ENCODE peak calls at places on chromosomes 7 and 10, in four cellular contexts. W is suprapubic skin, T is HepG2, B is tibial artery. Y is an unnamed sample.
A peak's percentile ranks its signal among the peaks of the same experiment; 100 is the strongest.

GRCh38 chr10:21517134-21517982 is 8.1 kb downstream of the SKIDA1 start:
- DNase-seq in W (no peak), T (no peak), B (peak; percentile 69), Y (no peak)

GRCh38 chr10:44742169-44742732 is 168.9 kb upstream of the TMEM72 start:
- DNase-seq in W (no peak), T (no peak), B (no peak), Y (no peak)

GRCh38 chr7:22872087-22872807 is 49.6 kb upstream of the TOMM7 start:
- DNase-seq in W (no peak), T (no peak), B (no peak), Y (no peak)

GRCh38 chr7:17709127-17709526 is 231.2 kb downstream of the SNX13 start:
- DNase-seq in W (no peak), T (no peak), B (no peak), Y (no peak)

GRCh38 chr10:101303087-101303753 is 50.7 kb upstream of the BTRC start:
- DNase-seq in W (no peak), T (no peak), B (no peak), Y (no peak)

GRCh38 chr10:124018886-124019525 is 74.4 kb downstream of the CHST15 start:
- DNase-seq in W (no peak), T (no peak), B (no peak), Y (no peak)

GRCh38 chr7:16926283-16926682 is 44.5 kb upstream of the AGR3 start:
- DNase-seq in W (no peak), T (peak; percentile 28), B (no peak), Y (peak; percentile 53)

GRCh38 chr10:121597504-121598241 is 571 bp downstream of the FGFR2 start:
- DNase-seq in W (no peak), T (no peak), B (peak; percentile 72), Y (no peak)

GRCh38 chr10:114631678-114632417 is 26.2 kb downstream of the ABLIM1 start:
- DNase-seq in W (no peak), T (peak; percentile 76), B (no peak), Y (no peak)

GRCh38 chr7:36287371-36288241 is 102.1 kb upstream of the ANLN start:
- DNase-seq in W (no peak), T (peak; percentile 91), B (no peak), Y (no peak)

GRCh38 chr7:36286688-36287087 is 103.0 kb upstream of the ANLN start:
- DNase-seq in W (no peak), T (no peak), B (no peak), Y (no peak)

GRCh38 chr7:36288501-36288900 is 101.2 kb upstream of the ANLN start:
- DNase-seq in W (no peak), T (no peak), B (no peak), Y (no peak)

GRCh38 chr7:36291387-36292316 is 98.0 kb upstream of the ANLN start:
- DNase-seq in W (peak; percentile 90), T (peak; percentile 81), B (peak; percentile 91), Y (peak; percentile 75)

GRCh38 chr7:36289833-36290661 is 99.6 kb upstream of the ANLN start:
- DNase-seq in W (no peak), T (peak; percentile 99), B (no peak), Y (no peak)
- H3K27ac ChIP-seq in W (no peak overlapping the region), T (peak overlapping the region; percentile 91), B (peak overlapping the region; percentile 80), Y (no peak overlapping the region)

DNA sequence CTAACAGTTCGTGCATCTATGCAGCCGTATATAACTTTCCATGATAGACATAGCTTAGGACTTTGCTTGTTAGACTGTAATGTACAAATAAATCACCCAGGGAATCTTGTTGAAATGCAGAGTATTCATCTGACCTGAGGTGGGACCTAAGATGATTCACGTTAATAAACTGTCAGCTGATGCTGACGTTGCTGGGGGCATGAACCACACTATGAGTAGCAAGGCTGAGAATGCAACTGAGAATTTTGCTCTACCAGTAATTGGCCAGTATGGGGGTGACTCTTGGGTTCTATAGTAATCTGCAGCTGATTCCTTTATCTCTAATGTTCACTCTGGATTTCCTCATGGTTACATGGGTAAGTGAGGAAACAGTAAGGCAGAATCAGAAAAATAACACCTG is 130.1 kb upstream of the MALRD1 start:
- DNase-seq in W (no peak), T (no peak), B (no peak), Y (peak; percentile 24)
- TF ChIP-seq CTCF in W (no peak), T (no peak), B (no peak), Y (no peak)

DNA sequence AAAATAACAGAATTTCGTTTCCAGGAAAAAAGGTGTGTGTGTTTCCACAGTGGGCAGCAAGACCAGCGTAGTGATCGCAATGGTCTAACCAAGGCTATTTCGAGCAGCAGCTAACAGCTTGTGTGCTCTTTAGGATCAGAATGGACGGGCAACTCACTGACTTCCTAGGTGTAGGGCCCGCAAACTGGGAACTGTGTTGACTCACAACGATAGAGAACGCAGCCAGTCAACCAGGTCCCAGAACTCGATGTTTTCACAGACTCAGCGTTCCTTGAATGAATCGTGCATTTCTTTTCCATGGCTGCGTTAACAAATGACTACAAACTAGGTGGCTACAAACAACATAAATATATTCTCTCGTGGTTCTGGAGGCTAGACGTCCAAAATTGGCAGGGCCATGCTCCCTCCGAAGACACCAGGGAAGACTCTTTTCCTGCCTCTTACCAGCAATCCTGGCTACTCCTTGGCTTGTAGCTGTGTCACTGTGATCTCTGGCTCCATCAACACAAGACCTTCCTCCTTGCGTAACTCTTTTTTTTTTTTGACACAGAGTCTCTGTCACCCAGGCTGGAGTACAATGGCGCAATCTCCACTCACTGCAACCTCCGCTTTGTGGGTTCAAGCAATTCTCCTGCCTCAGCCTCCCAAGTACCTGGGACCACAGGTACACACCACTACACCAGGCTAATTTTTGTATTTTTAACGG is 39.1 kb downstream of the PODXL start:
- DNase-seq in W (no peak), T (no peak), B (peak; percentile 33), Y (no peak)
- H3K27ac ChIP-seq in W (no peak overlapping the region), T (no peak overlapping the region), B (no peak overlapping the region), Y (no peak overlapping the region)

DNA sequence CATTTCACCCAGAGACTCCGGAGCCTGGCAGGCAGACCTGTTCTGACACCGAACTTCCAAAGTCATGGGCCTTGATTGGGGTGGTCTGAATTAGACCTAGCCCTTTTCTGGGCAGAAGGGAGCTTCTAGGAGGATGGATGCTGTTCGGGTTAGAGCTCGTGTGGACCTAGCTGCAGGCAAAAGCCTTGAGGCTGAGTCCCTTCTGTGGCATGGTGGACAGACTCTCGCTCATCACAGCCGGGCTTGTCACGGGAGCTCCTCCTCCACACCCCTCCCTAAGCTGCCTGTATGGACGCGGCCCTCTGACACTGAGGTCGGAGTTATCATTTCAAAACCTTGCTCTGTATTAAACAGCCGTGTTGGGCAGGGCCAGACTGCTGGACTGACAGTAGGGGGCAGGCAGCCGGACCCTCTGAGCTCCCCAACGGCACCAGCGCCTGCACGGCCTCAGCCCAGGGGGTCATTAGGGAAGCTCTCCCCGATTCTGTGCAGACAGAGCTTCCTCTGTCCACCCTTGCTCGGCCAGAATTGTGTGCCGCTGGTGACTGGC is 2.2 kb downstream of the IRF5 start:
- DNase-seq in W (peak; percentile 77), T (no peak), B (no peak), Y (no peak)
- TF ChIP-seq CTCF in W (no peak), T (peak; percentile 54), B (no peak), Y (peak; percentile 3)

GRCh38 chr10:80206277-80206655 is 929 bp upstream of the ANXA11 start:
- DNase-seq in W (no peak), T (no peak), B (no peak), Y (no peak)
- H3K27ac ChIP-seq in W (peak overlapping the region; percentile 100), T (peak overlapping the region; percentile 74), B (peak overlapping the region; percentile 98), Y (peak overlapping the region; percentile 98)

DNA sequence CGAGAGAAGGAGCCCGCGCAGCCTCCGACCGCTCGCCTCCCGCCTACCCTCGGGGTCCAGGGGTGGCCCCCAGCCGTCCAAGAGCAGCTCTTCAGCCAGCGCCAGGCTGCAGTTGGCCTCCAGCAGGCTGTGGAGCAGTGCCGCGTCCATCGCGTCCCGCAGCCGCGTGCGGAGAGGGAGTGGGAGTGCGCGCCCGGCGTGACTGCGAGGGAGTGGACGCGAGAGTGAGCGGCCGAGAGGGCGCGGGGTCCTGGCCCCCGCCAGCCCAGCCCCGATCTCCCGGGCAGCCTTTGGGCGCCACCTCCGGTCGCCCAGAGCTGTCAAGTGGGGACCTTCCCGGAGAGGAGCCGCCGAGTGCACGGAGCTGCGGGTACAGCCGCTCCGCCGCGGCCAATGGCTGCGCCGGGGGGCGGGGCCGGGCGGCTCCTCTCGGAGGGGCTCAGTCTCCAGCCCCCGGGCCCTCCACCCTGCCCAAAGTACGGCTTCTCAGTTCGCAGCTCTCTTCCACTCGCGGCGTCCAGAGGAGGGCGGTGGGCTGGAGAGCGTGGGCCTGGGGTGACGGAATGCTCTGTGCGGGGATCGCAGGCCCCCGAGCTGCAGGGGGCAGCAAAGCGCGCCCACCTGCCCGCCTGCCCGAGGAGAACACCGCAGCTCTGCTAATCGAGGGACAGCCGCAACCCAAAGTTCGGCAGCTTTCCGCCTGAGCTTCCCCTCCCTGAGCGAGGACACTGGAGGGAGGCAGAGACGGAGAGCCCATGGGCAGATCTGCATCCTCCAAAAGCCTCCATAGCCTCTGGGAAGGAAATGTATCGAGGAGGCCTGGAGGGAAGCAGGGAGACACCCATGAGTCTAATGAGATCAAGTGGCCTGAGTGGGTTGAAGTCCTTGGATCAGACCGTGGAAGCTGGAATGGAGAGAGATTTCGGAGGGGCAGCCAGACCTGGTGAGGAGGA is at the start of gene CRHR2:
- DNase-seq in W (no peak), T (no peak), B (no peak), Y (no peak)
- TF ChIP-seq CTCF in W (peak; percentile 17), T (peak; percentile 68), B (no peak), Y (peak; percentile 54)

Y was measured in brain microvascular endothelial cell.